ENCODE peak calls at places on chromosomes 5 and 9, in seven cellular contexts. Z is esophagus squamous epithelium, W is stomach, O is BJ, H is heart right ventricle, G is cardiac muscle cell, L is RWPE2. F is an unnamed sample. For H3K36me3, the result is how much of the 10 kb centered on the place peaks cover.

GRCh38 chr9:91771027-91771426 is 179.0 kb downstream of the ROR2 start:
- DNase-seq in G (peak), H (no peak), W (no peak), O (peak), L (no peak), Z (no peak), F (no peak)

GRCh38 chr5:52989781-52990530 is 804 bp downstream of the ITGA2 start:
- DNase-seq in W (peak), L (peak), G (peak), O (no peak), H (peak), Z (no peak), F (peak)

GRCh38 chr9:27487128-27487527 is 37.0 kb upstream of the IFNK start:
- DNase-seq in L (no peak), O (no peak), Z (no peak), W (no peak), G (no peak), H (no peak), F (no peak)

GRCh38 chr5:149605998-149606721 is 24.9 kb downstream of the ARHGEF37 start:
- DNase-seq in H (no peak), G (no peak), W (peak), O (peak), L (peak), Z (no peak), F (no peak)

GRCh38 chr5:149114403-149115312 is 26.6 kb upstream of the ABLIM3 start:
- DNase-seq in Z (no peak), O (no peak), W (peak), L (no peak), G (peak), H (peak), F (no peak)

GRCh38 chr5:28810751-28811136 is 1772.4 kb upstream of the CDH9 start:
- DNase-seq in O (no peak), Z (no peak), W (no peak), H (no peak), G (no peak), L (no peak), F (no peak)

GRCh38 chr5:62762503-62762902 is 183.9 kb downstream of the LRRC70 start:
- DNase-seq in Z (no peak), L (no peak), G (no peak), W (no peak), H (no peak), O (no peak), F (no peak)

GRCh38 chr9:89375181-89375760 is 57.0 kb downstream of the SECISBP2 start:
- DNase-seq in H (no peak), W (no peak), G (no peak), O (no peak), L (no peak), Z (no peak), F (no peak)

GRCh38 chr5:179142434-179143198 is 82.4 kb downstream of the ZNF354C start:
- DNase-seq in O (peak), H (no peak), W (no peak), L (no peak), G (no peak), Z (no peak), F (peak)

GRCh38 chr9:26152350-26152749 is 474.1 kb upstream of the TUSC1 start:
- DNase-seq in H (no peak), O (no peak), L (no peak), Z (no peak), G (no peak), W (no peak), F (no peak)

GRCh38 chr9:69173891-69174644 is at the start of gene TJP2:
- DNase-seq in H (peak), L (peak), O (no peak), Z (no peak), W (peak), G (peak), F (peak)

GRCh38 chr5:133385346-133385745 is 227.0 kb downstream of the FSTL4 start:
- DNase-seq in H (no peak), L (no peak), G (no peak), Z (no peak), W (no peak), O (no peak), F (no peak)

GRCh38 chr9:126722922-126723806 is 81.7 kb upstream of the ZBTB43 start:
- DNase-seq in G (peak), O (no peak), W (peak), H (no peak), L (peak), Z (no peak), F (peak)

GRCh38 chr9:117178596-117179111 is 236.2 kb downstream of the ASTN2 start:
- DNase-seq in O (no peak), L (no peak), Z (no peak), G (no peak), H (no peak), W (no peak), F (no peak)

GRCh38 chr9:98324801-98325200 is 69.4 kb upstream of the TBC1D2 start:
- DNase-seq in L (no peak), H (no peak), O (no peak), G (no peak), Z (no peak), W (no peak), F (no peak)

GRCh38 chr9:4796988-4797956 is 4.5 kb downstream of the RCL1 start:
- DNase-seq in Z (no peak), L (no peak), O (no peak), H (peak), G (peak), W (no peak), F (no peak)

GRCh38 chr9:135239769-135240141 is 152.3 kb downstream of the OLFM1 start:
- DNase-seq in W (no peak), G (no peak), Z (no peak), L (no peak), O (no peak), H (no peak), F (no peak)

GRCh38 chr5:149794338-149795023 is 64.4 kb downstream of the PPARGC1B start:
- DNase-seq in W (no peak), L (no peak), Z (no peak), G (peak), H (no peak), O (no peak), F (no peak)

GRCh38 chr5:59116231-59116900 is 533.5 kb downstream of the RAB3C start:
- DNase-seq in W (no peak), H (no peak), L (no peak), O (peak), G (peak), Z (no peak), F (no peak)

GRCh38 chr9:83065233-83065632 is 2.3 kb upstream of the RASEF start:
- DNase-seq in O (no peak), Z (no peak), G (no peak), H (no peak), W (no peak), L (no peak), F (no peak)

DNA sequence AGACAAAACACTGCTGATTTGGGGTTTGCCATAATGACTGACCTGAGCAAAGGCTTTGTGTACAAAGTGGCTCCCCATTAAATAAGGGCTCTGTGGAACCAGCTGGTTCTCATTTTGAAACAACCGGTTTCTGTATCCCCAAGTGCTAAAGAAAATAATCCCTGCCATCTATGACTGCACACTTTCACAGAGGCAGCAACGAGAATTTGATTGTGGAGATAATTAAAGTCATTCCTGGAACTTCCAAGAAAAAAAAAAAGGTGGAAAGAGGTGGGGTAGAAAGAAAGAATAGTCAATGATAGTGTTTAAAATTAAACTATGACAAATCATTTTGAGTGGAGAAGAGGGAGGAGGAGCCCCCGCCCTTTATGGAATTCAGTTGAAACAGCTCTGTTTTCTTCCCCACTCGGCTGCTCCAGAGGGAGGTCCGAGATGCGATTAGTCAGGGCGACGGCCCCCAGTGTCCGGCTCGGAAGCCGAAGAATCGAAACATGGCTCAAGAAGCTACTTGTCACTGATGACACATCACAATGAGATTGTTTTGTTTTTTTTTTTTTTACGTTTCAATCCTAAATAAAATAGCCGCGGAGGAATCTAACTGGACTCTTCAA is 38.4 kb downstream of the EBF1 start:
- DNase-seq in W (no peak), L (no peak), O (no peak), H (peak), G (no peak), Z (no peak), F (no peak)
- H3K36me3 ChIP-seq in W (under half), L (under half), O (under half), H (under half), G (under half), Z (under half), F (under half)

DNA sequence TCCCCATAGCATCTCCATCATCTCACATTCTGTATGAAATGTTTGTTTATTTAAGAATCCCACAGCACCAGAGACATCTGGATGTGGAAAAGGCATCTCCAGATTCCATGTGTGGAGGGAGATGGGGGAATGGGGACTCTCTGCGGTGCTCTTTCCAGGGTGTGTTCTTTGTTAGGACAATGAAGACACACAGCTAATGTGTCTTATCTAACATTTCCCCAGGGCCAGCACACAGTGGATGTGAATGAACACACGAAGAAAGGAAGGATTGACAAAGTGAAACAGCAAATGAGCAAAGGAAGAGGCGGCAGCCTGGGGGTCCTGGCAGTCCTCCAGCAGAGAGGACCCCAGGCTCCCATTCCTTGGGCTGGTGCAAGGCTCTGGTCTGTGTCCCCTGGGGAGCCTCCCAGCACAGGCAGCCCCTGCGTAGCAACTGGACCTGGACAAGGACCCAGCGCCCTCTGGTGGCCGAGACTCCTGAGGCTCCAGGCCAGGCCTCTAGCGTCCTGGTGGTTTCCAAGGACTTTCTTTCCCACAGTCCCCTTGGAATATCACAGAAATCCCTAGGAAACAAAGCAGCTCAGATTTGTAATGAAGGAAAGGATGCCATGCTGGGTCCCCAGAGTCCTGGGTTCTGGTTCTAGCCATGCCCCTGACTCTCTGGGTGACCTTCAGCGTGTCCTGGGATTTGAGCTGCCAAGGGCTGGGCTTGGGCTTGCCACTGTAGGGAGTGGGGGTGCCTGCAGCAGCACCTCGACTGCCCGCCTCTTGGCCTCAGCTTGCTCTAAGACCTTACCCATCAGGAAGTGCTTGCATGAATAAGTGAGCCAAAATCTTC is 3.5 kb upstream of the PDLIM7 start:
- DNase-seq in L (peak), G (peak), W (peak), Z (peak), O (no peak), H (peak), F (peak)
- H3K36me3 ChIP-seq in L (under half), G (under half), W (under half), Z (under half), O (under half), H (under half), F (under half)

GRCh38 chr9:14797442-14797841 is 74.9 kb upstream of the CER1 start:
- DNase-seq in O (no peak), L (no peak), Z (no peak), G (no peak), W (no peak), H (no peak), F (no peak)
- H3K36me3 ChIP-seq in O (under half), L (under half), Z (under half), G (under half), W (under half), H (under half), F (under half)

DNA sequence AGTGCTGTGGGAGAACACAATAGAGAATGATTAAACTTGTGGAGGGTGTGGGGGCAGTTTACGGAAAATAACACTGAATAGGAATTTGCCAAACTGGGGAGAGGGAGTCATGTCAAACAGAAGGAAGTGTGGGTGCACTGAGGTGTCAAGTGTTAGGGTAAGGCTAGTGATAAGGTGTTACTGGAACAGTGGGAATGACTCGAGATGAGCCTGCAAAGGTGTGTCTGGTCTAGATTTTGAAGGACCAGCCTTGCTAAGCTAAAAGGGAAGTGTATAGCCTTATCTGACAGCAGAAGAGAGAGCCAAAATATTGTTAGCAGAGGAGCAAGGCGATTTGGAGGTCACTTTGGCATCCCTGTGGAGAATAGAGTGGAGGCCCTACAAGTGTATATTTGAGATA is 4.2 kb downstream of the CNOT6 start:
- DNase-seq in H (no peak), G (no peak), O (no peak), Z (no peak), W (no peak), L (no peak), F (no peak)
- H3K36me3 ChIP-seq in H (under half), G (under half), O (under half), Z (under half), W (under half), L (half or more), F (under half)

F was measured in pancreas.